ENCODE peak calls at places on chromosomes 6 and 20, in ten cellular contexts. A, B, K, M, X, L, N, E, W and V are unnamed samples.

GRCh38 chr6:13273931-13274706 is 54.2 kb downstream of the TBC1D7 start:
- DNase-seq in N (no peak), W (peak; percentile 41), X (no peak), E (peak; percentile 28), M (no peak), K (peak; percentile 38), A (no peak), L (no peak), B (no peak), V (no peak)

GRCh38 chr6:30102701-30103629 is 9.9 kb downstream of the TRIM31 start:
- DNase-seq in N (peak; percentile 48), K (peak; percentile 64), M (peak; percentile 91), L (peak; percentile 79), A (no peak), E (peak; percentile 69), B (peak; percentile 93), X (peak; percentile 93), W (peak; percentile 79), V (peak; percentile 93)

GRCh38 chr6:89818977-89819335 is 638 bp downstream of the MDN1 start:
- DNase-seq in L (peak; percentile 41), N (no peak), W (no peak), B (peak; percentile 22), X (peak; percentile 27), M (peak; percentile 15), A (no peak), K (no peak), E (no peak), V (no peak)

GRCh38 chr20:17225891-17226409 is 890 bp upstream of the PCSK2 start:
- DNase-seq in K (no peak), E (no peak), N (no peak), W (no peak), L (peak; percentile 22), X (peak; percentile 3), M (no peak), A (no peak), B (peak; percentile 30), V (peak; percentile 59)

GRCh38 chr20:8153281-8153908 is 21.3 kb downstream of the PLCB1 start:
- DNase-seq in W (peak; percentile 7), E (no peak), N (peak; percentile 47), X (no peak), L (no peak), A (no peak), M (no peak), K (no peak), B (no peak), V (no peak)

GRCh38 chr6:144742779-144743178 is 457.6 kb downstream of the UTRN start:
- DNase-seq in A (no peak), M (no peak), X (no peak), B (no peak), N (no peak), W (no peak), L (no peak), E (no peak), K (no peak), V (no peak)

GRCh38 chr6:10237284-10238043 is 177.4 kb downstream of the TFAP2A start:
- DNase-seq in M (no peak), A (peak; percentile 35), X (peak; percentile 99), N (no peak), L (no peak), B (no peak), K (no peak), W (no peak), E (no peak), V (peak; percentile 28)

GRCh38 chr6:95127266-95127665 is 450.1 kb upstream of the MANEA start:
- DNase-seq in W (no peak), M (no peak), X (no peak), A (no peak), K (no peak), L (no peak), E (no peak), B (no peak), N (no peak), V (no peak)

GRCh38 chr6:36184311-36184710 is 12.2 kb upstream of the BRPF3 start:
- DNase-seq in X (no peak), A (no peak), K (no peak), E (no peak), W (no peak), L (no peak), N (no peak), B (no peak), M (no peak), V (no peak)

GRCh38 chr6:105849741-105850140 is 236.4 kb upstream of the PRDM1 start:
- DNase-seq in W (no peak), L (no peak), K (no peak), M (no peak), N (no peak), B (no peak), X (peak; percentile 30), E (no peak), A (no peak), V (no peak)

GRCh38 chr6:52155791-52156576 is 30.2 kb upstream of the IL17A start:
- DNase-seq in A (peak; percentile 86), L (no peak), N (peak; percentile 75), M (no peak), K (no peak), X (peak; percentile 99), B (no peak), W (no peak), E (no peak), V (no peak)